ENCODE peak calls at places on chromosome 13, in nine cellular contexts. Q, Y, D, P, T, Z, S, R and G are unnamed samples.

GRCh38 chr13:27791901-27792392 is 336 bp upstream of the GSX1 start:
- DNase-seq in Q (no peak), Y (no peak), D (no peak), P (no peak), T (no peak), Z (no peak), S (no peak), R (no peak), G (no peak)

GRCh38 chr13:75352641-75353327 is 129.2 kb downstream of the TBC1D4 start:
- DNase-seq in Q (no peak), Y (no peak), D (no peak), P (no peak), T (no peak), Z (no peak), S (no peak), R (no peak), G (no peak)

GRCh38 chr13:100673831-100674362 is 698 bp downstream of the TMTC4 start:
- DNase-seq in Q (peak), Y (peak), D (peak), P (no peak), T (no peak), Z (peak), S (peak), R (no peak), G (peak)

GRCh38 chr13:106275441-106276032 is 259.9 kb downstream of the EFNB2 start:
- DNase-seq in Q (no peak), Y (no peak), D (no peak), P (no peak), T (no peak), Z (no peak), S (no peak), R (no peak), G (no peak)

GRCh38 chr13:106573279-106573831 is 5.4 kb upstream of the ARGLU1 start:
- DNase-seq in Q (no peak), Y (no peak), D (no peak), P (no peak), T (no peak), Z (no peak), S (no peak), R (no peak), G (no peak)

GRCh38 chr13:112205990-112206389 is 139.0 kb downstream of the SOX1 start:
- DNase-seq in Q (no peak), Y (no peak), D (no peak), P (no peak), T (peak), Z (no peak), S (no peak), R (no peak), G (no peak)

GRCh38 chr13:38662362-38662761 is 24.5 kb upstream of the FREM2 start:
- DNase-seq in Q (no peak), Y (no peak), D (no peak), P (no peak), T (peak), Z (no peak), S (no peak), R (no peak), G (no peak)

GRCh38 chr13:111429064-111429558 is 108.7 kb downstream of the TEX29 start:
- DNase-seq in Q (no peak), Y (no peak), D (peak), P (no peak), T (peak), Z (peak), S (no peak), R (no peak), G (no peak)

GRCh38 chr13:76016799-76017198 is 380.7 kb downstream of the LMO7 start:
- DNase-seq in Q (no peak), Y (no peak), D (peak), P (no peak), T (no peak), Z (no peak), S (no peak), R (no peak), G (no peak)

GRCh38 chr13:47632311-47632710 is 368.8 kb downstream of the SUCLA2 start:
- DNase-seq in Q (no peak), Y (no peak), D (no peak), P (no peak), T (no peak), Z (no peak), S (no peak), R (no peak), G (no peak)

GRCh38 chr13:71513414-71514063 is 353.5 kb downstream of the DACH1 start:
- DNase-seq in Q (no peak), Y (no peak), D (no peak), P (no peak), T (no peak), Z (no peak), S (no peak), R (no peak), G (no peak)

GRCh38 chr13:106533101-106533939 is 2.1 kb downstream of the EFNB2 start:
- DNase-seq in Q (peak), Y (no peak), D (peak), P (no peak), T (peak), Z (peak), S (peak), R (peak), G (peak)

GRCh38 chr13:28558567-28558966 is 63.6 kb upstream of the FLT1 start:
- DNase-seq in Q (no peak), Y (no peak), D (no peak), P (no peak), T (no peak), Z (no peak), S (peak), R (no peak), G (peak)

GRCh38 chr13:95494082-95494681 is 58.3 kb upstream of the CLDN10 start:
- DNase-seq in Q (no peak), Y (no peak), D (no peak), P (no peak), T (peak), Z (no peak), S (no peak), R (no peak), G (no peak)

GRCh38 chr13:46731535-46731934 is 65.4 kb downstream of the ESD start:
- DNase-seq in Q (no peak), Y (no peak), D (no peak), P (no peak), T (no peak), Z (no peak), S (no peak), R (no peak), G (no peak)

GRCh38 chr13:94121686-94122085 is 357.8 kb downstream of the DCT start:
- DNase-seq in Q (no peak), Y (no peak), D (no peak), P (no peak), T (no peak), Z (no peak), S (no peak), R (no peak), G (no peak)

GRCh38 chr13:22235285-22235949 is 564.5 kb downstream of the FGF9 start:
- DNase-seq in Q (no peak), Y (no peak), D (no peak), P (peak), T (peak), Z (no peak), S (no peak), R (no peak), G (no peak)

GRCh38 chr13:51324714-51325440 is 14.6 kb upstream of the SERPINE3 start:
- DNase-seq in Q (no peak), Y (no peak), D (no peak), P (no peak), T (no peak), Z (no peak), S (no peak), R (no peak), G (no peak)

GRCh38 chr13:110413311-110414040 is 106.4 kb downstream of the COL4A2 start:
- DNase-seq in Q (no peak), Y (no peak), D (no peak), P (no peak), T (no peak), Z (no peak), S (no peak), R (no peak), G (no peak)

GRCh38 chr13:74715718-74716117 is 581.5 kb upstream of the KLF12 start:
- DNase-seq in Q (no peak), Y (no peak), D (no peak), P (no peak), T (no peak), Z (no peak), S (no peak), R (no peak), G (no peak)

GRCh38 chr13:39895254-39895653 is 239.8 kb downstream of the COG6 start:
- DNase-seq in Q (no peak), Y (no peak), D (no peak), P (no peak), T (peak), Z (no peak), S (no peak), R (no peak), G (no peak)

GRCh38 chr13:24168392-24168750 is 7.9 kb downstream of the SPATA13 start:
- DNase-seq in Q (no peak), Y (no peak), D (no peak), P (no peak), T (no peak), Z (no peak), S (no peak), R (no peak), G (no peak)

GRCh38 chr13:24172071-24172470 is 11.6 kb downstream of the SPATA13 start:
- DNase-seq in Q (no peak), Y (no peak), D (no peak), P (no peak), T (no peak), Z (no peak), S (no peak), R (no peak), G (no peak)

GRCh38 chr13:24168980-24169379 is 8.5 kb downstream of the SPATA13 start:
- DNase-seq in Q (no peak), Y (no peak), D (no peak), P (no peak), T (no peak), Z (peak), S (no peak), R (no peak), G (no peak)

GRCh38 chr13:24165746-24166145 is 5.2 kb downstream of the SPATA13 start:
- DNase-seq in Q (no peak), Y (no peak), D (no peak), P (no peak), T (no peak), Z (no peak), S (no peak), R (no peak), G (no peak)

DNA sequence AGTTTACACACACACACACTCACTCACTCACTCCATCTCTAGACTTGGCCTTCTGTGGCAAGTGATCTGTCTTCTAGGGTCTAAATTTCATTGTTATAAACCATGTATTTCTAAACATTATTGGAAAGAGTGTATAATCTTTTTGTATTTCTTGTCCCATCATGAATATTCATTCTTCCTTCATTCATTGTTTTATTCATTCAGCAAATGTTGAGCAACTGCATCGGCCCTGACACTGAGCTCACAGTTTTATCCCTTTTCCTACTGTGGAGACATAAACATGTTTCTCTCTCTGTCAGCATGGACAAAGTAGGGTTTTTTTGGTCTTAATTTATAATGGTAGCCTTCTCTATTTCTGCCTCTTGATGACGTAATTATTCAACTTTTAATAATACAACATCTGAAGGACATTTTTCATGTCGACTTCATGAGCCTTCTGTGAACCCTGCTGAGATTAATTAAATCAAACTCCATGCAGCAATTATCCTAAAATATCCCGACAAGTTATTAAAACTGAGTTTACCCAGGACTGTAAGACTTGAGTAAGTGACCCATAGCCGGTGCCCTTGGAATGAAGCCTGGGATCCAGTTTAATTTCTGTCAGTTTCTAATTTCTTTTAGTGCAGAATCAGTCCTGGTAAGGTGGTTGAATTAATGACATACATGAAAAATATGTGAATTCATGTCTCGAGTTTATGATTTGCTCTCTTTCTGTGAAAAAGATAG is 7.3 kb downstream of the SPATA13 start:
- DNase-seq in Q (no peak), Y (no peak), D (no peak), P (no peak), T (no peak), Z (no peak), S (no peak), R (no peak), G (no peak)
- H3K27ac ChIP-seq in Q (no peak), Y (no peak), D (no peak), P (peak), T (no peak), Z (peak), S (no peak), R (peak), G (no peak)

GRCh38 chr13:96996097-96996496 is 1.8 kb upstream of the OXGR1 start:
- DNase-seq in Q (no peak), Y (no peak), D (no peak), P (no peak), T (no peak), Z (no peak), S (no peak), R (no peak), G (no peak)
- H3K27ac ChIP-seq in Q (no peak), Y (no peak), D (no peak), P (no peak), T (no peak), Z (no peak), S (no peak), R (no peak), G (no peak)

GRCh38 chr13:26616126-26616525 is 58.6 kb downstream of the WASF3 start:
- DNase-seq in Q (no peak), Y (no peak), D (no peak), P (no peak), T (no peak), Z (no peak), S (no peak), R (no peak), G (no peak)
- H3K27ac ChIP-seq in Q (no peak), Y (no peak), D (no peak), P (no peak), T (no peak), Z (no peak), S (no peak), R (no peak), G (no peak)

GRCh38 chr13:92494915-92495314 is 731.7 kb upstream of the GPC6 start:
- DNase-seq in Q (no peak), Y (no peak), D (no peak), P (no peak), T (no peak), Z (no peak), S (no peak), R (no peak), G (no peak)
- H3K27ac ChIP-seq in Q (no peak), Y (no peak), D (no peak), P (no peak), T (no peak), Z (no peak), S (no peak), R (no peak), G (no peak)

GRCh38 chr13:113753171-113753570 is 5.9 kb upstream of the TMEM255B start:
- DNase-seq in Q (no peak), Y (no peak), D (no peak), P (no peak), T (no peak), Z (no peak), S (no peak), R (no peak), G (peak)
- H3K27ac ChIP-seq in Q (no peak), Y (no peak), D (peak), P (no peak), T (no peak), Z (no peak), S (no peak), R (no peak), G (no peak)

DNA sequence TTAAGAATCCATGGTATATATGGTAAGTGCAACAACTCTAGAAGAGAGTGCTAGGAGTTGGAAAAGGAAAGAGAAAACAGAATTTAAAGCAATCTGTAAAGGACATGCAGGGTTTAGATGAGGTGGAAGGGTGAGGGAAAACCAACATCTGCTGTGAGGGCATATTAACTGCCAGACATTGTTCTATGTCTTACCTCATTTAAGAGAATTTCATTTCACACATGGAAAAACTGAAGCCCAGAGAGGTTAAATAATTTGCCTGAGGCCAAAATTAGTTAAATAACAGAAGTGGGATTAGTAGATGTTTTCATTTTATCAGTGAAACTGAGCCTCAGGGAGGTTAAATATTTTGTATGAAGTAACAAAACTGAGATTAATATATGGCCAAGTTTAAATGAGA is 7.4 kb upstream of the USPL1 start:
- DNase-seq in Q (no peak), Y (no peak), D (no peak), P (no peak), T (no peak), Z (no peak), S (no peak), R (no peak), G (no peak)
- H3K27ac ChIP-seq in Q (no peak), Y (no peak), D (no peak), P (no peak), T (no peak), Z (no peak), S (no peak), R (no peak), G (no peak)

DNA sequence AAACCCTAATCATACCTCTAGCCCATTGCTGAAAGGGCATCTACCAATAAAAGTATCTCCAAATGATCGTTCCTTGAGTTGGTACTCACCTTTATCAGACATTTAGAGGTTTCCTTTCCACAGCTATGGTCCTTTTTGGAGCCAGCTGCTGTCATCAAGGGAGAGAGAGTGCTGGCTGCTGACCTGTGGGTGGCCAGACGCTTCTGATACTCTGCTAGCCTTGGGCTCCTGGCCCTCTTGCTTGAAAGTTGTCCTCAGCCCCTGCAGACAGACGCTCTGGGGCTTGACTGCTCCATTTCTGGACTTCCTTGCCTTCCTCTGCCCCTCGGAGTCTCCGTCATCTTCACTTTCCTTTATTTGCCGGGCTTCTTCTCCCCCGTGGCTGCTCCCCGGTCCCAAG is 499.1 kb downstream of the DIAPH3 start:
- DNase-seq in Q (no peak), Y (no peak), D (no peak), P (no peak), T (no peak), Z (no peak), S (no peak), R (no peak), G (no peak)
- H3K27ac ChIP-seq in Q (no peak), Y (no peak), D (no peak), P (no peak), T (no peak), Z (peak), S (no peak), R (no peak), G (no peak)

DNA sequence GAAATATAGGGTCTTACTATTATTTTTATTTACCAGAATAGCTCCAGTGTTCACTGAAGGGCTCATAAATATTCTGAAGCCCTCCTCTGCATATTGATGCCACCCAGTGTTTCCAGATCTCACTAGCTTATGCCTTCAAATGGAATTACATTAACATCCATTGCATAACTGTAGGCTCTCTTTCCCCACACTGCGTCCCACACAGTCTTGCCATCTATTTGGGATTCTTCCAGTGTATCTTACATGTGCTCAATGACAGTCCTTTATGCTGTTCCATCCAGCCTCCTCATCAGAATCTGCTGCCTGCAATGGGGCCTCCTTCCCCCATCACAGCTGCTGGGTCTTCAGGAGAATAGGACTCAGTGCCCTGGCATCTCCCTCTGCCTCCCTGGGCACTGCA is 137.3 kb downstream of the CYSLTR2 start:
- DNase-seq in Q (no peak), Y (no peak), D (no peak), P (no peak), T (no peak), Z (no peak), S (no peak), R (no peak), G (no peak)
- H3K27ac ChIP-seq in Q (no peak), Y (no peak), D (no peak), P (no peak), T (no peak), Z (no peak), S (no peak), R (no peak), G (no peak)

DNA sequence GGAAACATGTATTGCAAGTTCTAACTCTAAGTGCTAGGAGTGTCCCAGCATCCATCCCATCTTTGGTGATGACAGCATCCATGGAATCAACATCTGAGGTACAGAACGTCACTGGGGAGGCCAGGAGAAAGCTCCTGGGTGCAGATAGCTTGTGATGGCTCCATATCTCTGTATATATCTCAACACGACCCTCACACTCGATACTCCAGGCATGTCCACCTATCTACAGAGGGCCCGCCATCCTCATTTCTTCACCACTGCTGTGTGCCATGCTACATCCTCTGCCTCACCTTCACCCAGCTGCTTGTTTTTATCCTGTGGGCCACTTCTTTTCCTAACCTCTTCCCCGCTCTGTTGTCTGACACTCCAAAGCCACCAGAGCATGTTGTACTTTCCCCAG is 100.4 kb upstream of the SERP2 start:
- DNase-seq in Q (no peak), Y (no peak), D (no peak), P (no peak), T (no peak), Z (no peak), S (no peak), R (no peak), G (no peak)
- H3K27ac ChIP-seq in Q (no peak), Y (no peak), D (no peak), P (peak), T (no peak), Z (no peak), S (peak), R (peak), G (no peak)

DNA sequence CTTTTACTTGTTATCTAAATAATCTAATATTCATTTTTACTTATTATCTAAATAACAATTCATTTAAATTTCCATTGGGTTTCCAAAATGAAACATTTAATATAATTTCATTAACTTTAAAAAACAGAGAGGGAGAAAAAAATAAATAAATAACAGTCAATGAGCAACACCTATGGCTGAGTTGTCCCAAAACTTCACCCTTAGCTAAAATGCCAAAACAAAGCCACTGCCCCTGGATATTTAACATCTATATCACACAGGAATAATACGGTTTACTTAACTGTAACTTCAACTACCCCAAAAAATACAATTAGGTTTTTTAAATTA is 570 bp downstream of the ELF1 start:
- DNase-seq in Q (no peak), Y (no peak), D (no peak), P (no peak), T (no peak), Z (no peak), S (no peak), R (no peak), G (no peak)
- H3K27ac ChIP-seq in Q (peak), Y (peak), D (peak), P (peak), T (no peak), Z (peak), S (peak), R (peak), G (peak)